ENCODE peak calls at places on chromosomes 1 and 21, in six cellular contexts. R is CD8-positive, alpha-beta T cell; G is IMR-90; E is psoas muscle; S is AG04450; Z is lung. V is an unnamed sample.

GRCh38 chr1:108575241-108575850 is 15.4 kb downstream of the EEIG2 start:
- DNase-seq in S (no peak), G (peak), R (no peak), Z (no peak), E (no peak), V (no peak)

GRCh38 chr1:109620396-109620817 is 770 bp downstream of the AMPD2 start:
- DNase-seq in E (peak), S (no peak), G (peak), R (no peak), Z (no peak), V (no peak)

GRCh38 chr1:100752806-100753205 is 33.3 kb downstream of the VCAM1 start:
- DNase-seq in Z (no peak), S (no peak), E (no peak), G (no peak), R (no peak), V (no peak)

GRCh38 chr1:232247669-232248068 is 382.3 kb downstream of the SIPA1L2 start:
- DNase-seq in S (no peak), R (no peak), E (no peak), G (no peak), Z (no peak), V (no peak)

GRCh38 chr1:19957779-19958178 is 21.6 kb downstream of the PLA2G2A start:
- DNase-seq in E (no peak), R (no peak), S (no peak), Z (no peak), G (no peak), V (no peak)

GRCh38 chr1:53557830-53558784 is 98.9 kb downstream of the DMRTB1 start:
- DNase-seq in E (no peak), G (no peak), S (no peak), Z (no peak), R (no peak), V (no peak)

GRCh38 chr1:12053752-12054548 is 9.2 kb upstream of the TNFRSF8 start:
- DNase-seq in E (no peak), S (no peak), G (peak), Z (no peak), R (no peak), V (no peak)

GRCh38 chr21:22728091-22728490 is 1729.9 kb downstream of the NCAM2 start:
- DNase-seq in E (no peak), Z (no peak), S (no peak), R (no peak), G (no peak), V (no peak)

GRCh38 chr1:159929155-159930051 is 4.1 kb upstream of the TAGLN2 start:
- DNase-seq in R (no peak), S (no peak), G (no peak), Z (no peak), E (no peak), V (peak)

GRCh38 chr1:229409616-229410369 is 24.1 kb downstream of the ACTA1 start:
- DNase-seq in R (no peak), G (no peak), Z (no peak), S (no peak), E (peak), V (no peak)

GRCh38 chr1:151713874-151714273 is 2.7 kb downstream of the CELF3 start:
- DNase-seq in S (no peak), G (no peak), Z (no peak), R (no peak), E (no peak), V (no peak)

GRCh38 chr1:228394571-228395394 is 11.9 kb downstream of the TRIM11 start:
- DNase-seq in S (no peak), Z (no peak), G (no peak), R (no peak), E (peak), V (no peak)

GRCh38 chr1:16293568-16293967 is 56.6 kb upstream of the CPLANE2 start:
- DNase-seq in Z (no peak), S (no peak), G (no peak), R (no peak), E (no peak), V (no peak)

GRCh38 chr1:63704443-63704842 is 69.4 kb upstream of the ROR1 start:
- DNase-seq in Z (no peak), R (no peak), S (no peak), E (no peak), G (peak), V (no peak)

GRCh38 chr21:28758042-28758882 is 234.4 kb downstream of the LTN1 start:
- DNase-seq in G (no peak), E (no peak), Z (no peak), S (no peak), R (no peak), V (no peak)

GRCh38 chr1:147726161-147726560 is 34.2 kb downstream of the GJA5 start:
- DNase-seq in R (no peak), Z (no peak), G (no peak), E (no peak), S (no peak), V (no peak)
- H3K27ac ChIP-seq in R (no peak), Z (no peak), G (no peak), E (no peak), S (no peak), V (no peak)

GRCh38 chr1:28537457-28538199 is 15.3 kb upstream of the TRNAU1AP start:
- DNase-seq in G (no peak), E (no peak), S (no peak), R (no peak), Z (no peak), V (no peak)

GRCh38 chr1:28540651-28541050 is 12.2 kb upstream of the TRNAU1AP start:
- DNase-seq in R (no peak), E (no peak), Z (no peak), S (no peak), G (no peak), V (no peak)

GRCh38 chr1:28535180-28535579 is 17.7 kb upstream of the TRNAU1AP start:
- DNase-seq in G (no peak), S (no peak), R (no peak), E (no peak), Z (no peak), V (no peak)

GRCh38 chr1:28538286-28538685 is 14.6 kb upstream of the TRNAU1AP start:
- DNase-seq in S (no peak), G (no peak), Z (no peak), R (no peak), E (no peak), V (no peak)
- H3K27ac ChIP-seq in S (no peak), G (no peak), Z (no peak), R (no peak), E (no peak), V (no peak)

GRCh38 chr1:182589520-182589919 is 464 bp upstream of the RNASEL start:
- DNase-seq in R (no peak), G (no peak), S (no peak), Z (no peak), E (no peak), V (no peak)
- H3K27ac ChIP-seq in R (peak), G (no peak), S (peak), Z (peak), E (peak), V (peak)

GRCh38 chr1:26373789-26374188 is 1.2 kb upstream of the ZNF683 start:
- DNase-seq in Z (no peak), R (no peak), E (no peak), G (no peak), S (no peak), V (no peak)

GRCh38 chr1:26375081-26375480 is 2.5 kb upstream of the ZNF683 start:
- DNase-seq in R (no peak), S (no peak), G (no peak), E (no peak), Z (no peak), V (no peak)

GRCh38 chr1:26378088-26378878 is 5.7 kb upstream of the ZNF683 start:
- DNase-seq in G (peak), E (no peak), S (peak), R (peak), Z (peak), V (peak)

GRCh38 chr1:26376050-26376449 is 3.5 kb upstream of the ZNF683 start:
- DNase-seq in G (no peak), Z (no peak), R (no peak), S (no peak), E (no peak), V (no peak)

GRCh38 chr1:26378879-26379251 is 6.3 kb upstream of the ZNF683 start:
- DNase-seq in E (no peak), Z (no peak), G (no peak), R (no peak), S (no peak), V (no peak)
- H3K27ac ChIP-seq in E (no peak), Z (no peak), G (peak), R (no peak), S (no peak), V (no peak)

DNA sequence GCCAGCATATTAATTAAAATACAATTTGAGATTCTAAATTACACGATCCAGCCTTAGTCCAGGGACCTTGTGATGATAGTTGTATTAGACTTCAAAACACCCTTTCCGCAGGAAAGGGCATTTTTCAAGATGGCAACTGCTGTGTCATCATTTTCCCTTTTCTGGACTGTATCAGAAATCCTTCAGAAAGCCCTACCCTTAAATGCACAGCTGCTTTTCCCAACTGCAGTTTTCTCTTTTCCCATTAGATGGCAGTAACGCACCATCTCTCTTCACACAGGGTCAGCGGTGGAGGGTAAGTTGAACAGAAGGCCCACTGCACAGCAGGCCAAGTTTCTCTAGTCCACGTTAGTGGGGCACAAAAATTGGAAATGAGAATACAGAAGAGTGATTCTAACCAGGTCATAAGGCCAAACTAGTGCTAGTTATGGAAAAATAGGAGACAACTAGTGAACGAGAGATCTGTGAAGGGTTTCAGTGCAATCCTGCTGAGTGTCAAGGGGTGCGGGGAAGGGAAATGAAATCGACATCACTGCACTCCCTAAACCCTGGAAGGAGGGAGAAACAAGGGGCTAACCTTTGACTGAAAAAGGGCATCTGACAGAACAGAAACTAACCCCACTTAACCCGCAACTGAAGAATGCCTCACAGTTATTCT is 22.1 kb upstream of the TDRD10 start:
- DNase-seq in S (peak), R (peak), E (no peak), Z (peak), G (peak), V (peak)
- H3K27ac ChIP-seq in S (no peak), R (no peak), E (no peak), Z (no peak), G (no peak), V (peak)

GRCh38 chr1:24930703-24931480 is 816 bp upstream of the RUNX3 start:
- DNase-seq in G (no peak), R (no peak), E (no peak), Z (no peak), S (no peak), V (no peak)
- H3K27ac ChIP-seq in G (no peak), R (peak), E (no peak), Z (peak), S (no peak), V (peak)

V was measured in adrenal gland.